ENCODE peak calls at places on chromosomes 11 and 22, in four cellular contexts. G is colonic mucosa, Q is right atrium auricular region, E is nephron progenitor cell. O is an unnamed sample.

GRCh38 chr22:23527971-23528740 is 51.9 kb downstream of the IGLL1 start:
- DNase-seq in E (no peak), G (no peak), Q (no peak), O (no peak)

GRCh38 chr11:134761361-134761760 is 349.3 kb upstream of the B3GAT1 start:
- DNase-seq in G (peak), Q (peak), E (no peak), O (no peak)

GRCh38 chr11:32671051-32671450 is 87.4 kb downstream of the EIF3M start:
- DNase-seq in G (no peak), E (no peak), Q (no peak), O (no peak)

GRCh38 chr11:55634813-55635212 is at the start of gene OR4P4:
- DNase-seq in E (no peak), G (no peak), Q (no peak), O (no peak)

GRCh38 chr11:103682318-103683184 is 353.9 kb upstream of the DDI1 start:
- DNase-seq in Q (peak), E (peak), G (peak), O (peak)

GRCh38 chr22:40176921-40177737 is 596 bp upstream of the TNRC6B start:
- DNase-seq in Q (no peak), E (peak), G (peak), O (peak)

GRCh38 chr22:17410576-17410975 is 41.3 kb downstream of the CECR2 start:
- DNase-seq in E (no peak), G (no peak), Q (no peak), O (no peak)

GRCh38 chr11:132072880-132073213 is 702.4 kb downstream of the NTM start:
- DNase-seq in Q (no peak), E (no peak), G (no peak), O (no peak)

GRCh38 chr22:44204937-44205712 is 24.4 kb downstream of the PARVG start:
- DNase-seq in G (no peak), Q (no peak), E (no peak), O (no peak)

GRCh38 chr11:108009497-108010360 is 1.0 kb downstream of the CUL5 start:
- DNase-seq in Q (no peak), G (peak), E (no peak), O (no peak)

GRCh38 chr22:35212020-35212419 is 45.3 kb upstream of the HMGXB4 start:
- DNase-seq in E (no peak), Q (no peak), G (no peak), O (no peak)

GRCh38 chr11:128733440-128734115 is 39.7 kb downstream of the FLI1 start:
- DNase-seq in Q (no peak), G (no peak), E (no peak), O (no peak)

GRCh38 chr11:61814958-61815789 is 1.6 kb downstream of the FADS1 start:
- DNase-seq in G (peak), E (peak), Q (peak), O (peak)

GRCh38 chr11:45646275-45646970 is 19.0 kb downstream of the CHST1 start:
- DNase-seq in G (no peak), Q (no peak), E (no peak), O (no peak)

GRCh38 chr11:117823294-117823940 is 1.1 kb downstream of the FXYD2 start:
- DNase-seq in Q (no peak), G (no peak), E (no peak), O (no peak)

GRCh38 chr11:104148074-104148473 is 15.9 kb downstream of the PDGFD start:
- DNase-seq in E (no peak), Q (no peak), G (no peak), O (no peak)

GRCh38 chr22:42184852-42185251 is 54.2 kb upstream of the CYP2D6 start:
- DNase-seq in G (no peak), Q (no peak), E (no peak), O (no peak)

GRCh38 chr11:125114518-125114917 is 3.1 kb upstream of the TMEM218 start:
- DNase-seq in E (no peak), G (no peak), Q (no peak), O (no peak)

GRCh38 chr11:1305558-1306056 is 3.8 kb downstream of the TOLLIP start:
- DNase-seq in G (no peak), Q (peak), E (no peak), O (no peak)

GRCh38 chr11:123020968-123021367 is 39.3 kb upstream of the BSX start:
- DNase-seq in E (peak), Q (no peak), G (no peak), O (peak)

GRCh38 chr22:45972091-45972867 is 4.7 kb downstream of the WNT7B start:
- DNase-seq in E (peak), Q (no peak), G (no peak), O (no peak)

GRCh38 chr11:73856001-73856663 is 20.5 kb downstream of the COA4 start:
- DNase-seq in E (no peak), Q (no peak), G (no peak), O (no peak)

GRCh38 chr22:46770151-46770641 is 7.7 kb downstream of the TBC1D22A start:
- DNase-seq in E (no peak), Q (no peak), G (no peak), O (no peak)

GRCh38 chr22:43385770-43386641 is 25.8 kb upstream of the MPPED1 start:
- DNase-seq in E (peak), G (peak), Q (peak), O (peak)

GRCh38 chr11:65983589-65983987 is 18.4 kb downstream of the EIF1AD start:
- DNase-seq in G (no peak), E (no peak), Q (no peak), O (no peak)

GRCh38 chr22:23072911-23073491 is 2.7 kb downstream of the GNAZ start:
- DNase-seq in E (no peak), Q (no peak), G (no peak), O (no peak)

GRCh38 chr22:50287731-50288130 is 17.6 kb upstream of the MAPK11 start:
- DNase-seq in E (no peak), G (no peak), Q (no peak), O (no peak)

GRCh38 chr11:44564653-44565007 is 833 bp upstream of the CD82 start:
- DNase-seq in E (peak), Q (peak), G (no peak), O (peak)

GRCh38 chr22:44049369-44050231 is 25.5 kb downstream of the PARVB start:
- DNase-seq in Q (no peak), G (no peak), E (no peak), O (no peak)

GRCh38 chr11:62921573-62922188 is 518 bp upstream of the CHRM1 start:
- DNase-seq in G (peak), E (no peak), Q (no peak), O (peak)

GRCh38 chr11:10581481-10582019 is 13.1 kb upstream of the LYVE1 start:
- DNase-seq in Q (no peak), G (no peak), E (no peak), O (no peak)

GRCh38 chr11:65591939-65592814 is 3.4 kb downstream of the KCNK7 start:
- DNase-seq in G (peak), Q (no peak), E (peak), O (no peak)

GRCh38 chr11:9176136-9176535 is 84.7 kb upstream of the SCUBE2 start:
- DNase-seq in E (no peak), G (no peak), Q (no peak), O (no peak)

GRCh38 chr22:37633693-37634504 is 5.6 kb upstream of the SH3BP1 start:
- DNase-seq in Q (peak), E (peak), G (peak), O (no peak)
- TF ChIP-seq CTCF in Q (no peak), E (no peak), G (no peak), O (no peak)

GRCh38 chr11:124072147-124072546 is 31.0 kb upstream of the OR10G7 start:
- DNase-seq in E (no peak), Q (no peak), G (no peak), O (no peak)

GRCh38 chr11:124068711-124069110 is 27.6 kb upstream of the OR10G7 start:
- DNase-seq in E (no peak), Q (no peak), G (no peak), O (no peak)

GRCh38 chr11:124069429-124070401 is 28.6 kb upstream of the OR10G7 start:
- DNase-seq in G (peak), Q (no peak), E (peak), O (peak)

GRCh38 chr11:124070906-124071621 is 29.9 kb upstream of the OR10G7 start:
- DNase-seq in G (peak), Q (peak), E (peak), O (peak)

GRCh38 chr11:124071622-124071948 is 30.5 kb upstream of the OR10G7 start:
- DNase-seq in G (no peak), Q (no peak), E (no peak), O (no peak)
- TF ChIP-seq CTCF in G (no peak), Q (no peak), E (no peak), O (no peak)

GRCh38 chr11:102528618-102529017 is 1.9 kb downstream of the MMP7 start:
- DNase-seq in E (no peak), Q (no peak), G (no peak), O (no peak)

GRCh38 chr11:102539567-102539966 is 9.0 kb upstream of the MMP7 start:
- DNase-seq in G (no peak), Q (no peak), E (no peak), O (no peak)

GRCh38 chr11:102530558-102530957 is at the start of gene MMP7:
- DNase-seq in Q (no peak), E (no peak), G (no peak), O (peak)

GRCh38 chr11:102534261-102534872 is 3.8 kb upstream of the MMP7 start:
- DNase-seq in Q (no peak), E (no peak), G (no peak), O (no peak)
- TF ChIP-seq CTCF in Q (no peak), E (no peak), G (no peak), O (no peak)

DNA sequence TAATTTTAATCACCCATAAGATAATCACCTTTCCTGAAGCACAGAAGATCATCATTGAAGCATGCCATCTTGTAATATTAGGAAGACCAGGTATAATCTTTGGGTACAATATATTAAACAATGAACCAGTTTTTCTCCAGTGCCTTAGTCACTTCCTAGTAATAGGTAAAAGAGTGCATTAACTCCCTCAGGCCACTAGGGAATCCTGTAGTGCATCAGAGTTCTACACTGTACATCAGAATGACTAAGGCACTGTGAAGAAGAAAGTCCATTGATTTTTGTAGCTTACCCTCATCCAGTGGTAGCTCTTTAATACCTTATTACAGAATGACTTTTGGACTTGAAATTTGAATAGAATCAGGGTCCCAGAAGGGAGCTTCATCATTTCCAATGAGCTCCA is 4.5 kb downstream of the C11orf87 start:
- DNase-seq in G (no peak), Q (no peak), E (no peak), O (no peak)
- TF ChIP-seq CTCF in G (no peak), Q (no peak), E (peak), O (no peak)

GRCh38 chr11:85809881-85810280 is 1.1 kb downstream of the SYTL2 start:
- DNase-seq in G (peak), Q (no peak), E (peak), O (peak)
- TF ChIP-seq CTCF in G (no peak), Q (no peak), E (no peak), O (peak)

DNA sequence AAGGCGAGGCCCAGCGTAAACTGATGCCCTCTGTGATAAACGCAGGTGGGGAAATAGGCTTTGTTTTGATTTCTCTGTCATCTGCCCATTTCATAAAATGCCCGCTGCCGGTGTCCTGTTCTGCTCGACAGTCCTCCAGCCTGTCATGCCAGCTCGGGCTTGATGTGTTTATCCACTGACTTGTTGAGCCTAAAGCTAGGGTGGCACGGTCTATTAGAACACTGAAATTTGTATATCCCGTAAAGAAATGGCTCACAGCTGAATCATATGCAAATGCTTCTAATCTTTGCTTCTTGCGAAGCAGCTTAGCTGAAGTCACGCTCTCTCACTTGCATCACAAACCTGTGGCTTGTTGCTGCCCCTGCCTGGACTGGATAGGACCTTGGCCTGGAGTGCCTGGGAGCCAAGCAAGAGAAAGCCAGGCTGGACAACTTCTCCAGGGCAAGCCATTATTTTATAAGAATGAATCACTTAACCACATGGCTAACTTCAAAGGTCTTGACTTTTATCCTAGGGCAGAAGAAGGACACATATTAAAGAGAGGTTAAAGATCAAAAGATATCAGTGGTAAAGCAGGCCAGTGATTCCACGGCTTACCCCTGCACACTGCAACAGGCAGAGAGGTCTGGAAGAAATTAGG is 33.1 kb downstream of the EHF start:
- DNase-seq in E (no peak), G (peak), Q (no peak), O (peak)
- TF ChIP-seq CTCF in E (no peak), G (no peak), Q (no peak), O (no peak)

GRCh38 chr22:21100149-21101032 is 54.6 kb downstream of the LRRC74B start:
- DNase-seq in Q (no peak), E (no peak), G (no peak), O (no peak)

GRCh38 chr22:21094911-21095772 is 49.4 kb downstream of the LRRC74B start:
- DNase-seq in G (no peak), E (no peak), Q (no peak), O (no peak)

GRCh38 chr22:21095773-21096107 is 50.0 kb downstream of the LRRC74B start:
- DNase-seq in Q (no peak), G (no peak), E (no peak), O (no peak)

GRCh38 chr22:21099578-21099977 is 53.8 kb downstream of the LRRC74B start:
- DNase-seq in Q (no peak), E (no peak), G (no peak), O (no peak)

DNA sequence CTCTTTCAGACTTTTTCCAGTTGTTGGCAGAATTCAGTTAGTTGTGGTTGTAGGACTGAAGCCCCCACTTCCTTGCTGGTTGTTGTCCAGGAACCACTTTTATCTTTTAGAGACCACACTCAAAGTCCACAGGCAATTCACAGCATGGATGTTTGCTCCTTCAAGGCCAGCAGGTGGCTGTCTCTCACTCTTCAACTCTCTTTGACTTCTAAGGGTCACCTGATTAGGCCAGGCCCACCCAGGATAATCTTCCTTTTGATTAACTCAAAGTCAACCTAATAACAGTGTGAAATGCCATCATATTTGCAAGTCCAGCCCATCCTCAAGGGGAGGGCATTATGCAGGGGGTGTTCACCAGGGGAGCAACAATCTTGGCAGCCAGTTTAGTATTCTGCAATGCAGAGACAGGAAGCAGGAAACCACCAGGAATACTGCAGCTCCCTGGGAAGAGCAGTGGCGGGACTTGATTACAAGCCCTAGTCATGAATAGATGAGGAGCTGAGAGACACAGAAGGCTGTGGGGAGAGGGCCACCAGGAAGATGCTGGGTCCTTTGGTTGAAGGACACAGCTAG is 52.4 kb downstream of the LRRC74B start:
- DNase-seq in Q (no peak), G (no peak), E (no peak), O (no peak)
- TF ChIP-seq CTCF in Q (no peak), G (no peak), E (no peak), O (peak)

DNA sequence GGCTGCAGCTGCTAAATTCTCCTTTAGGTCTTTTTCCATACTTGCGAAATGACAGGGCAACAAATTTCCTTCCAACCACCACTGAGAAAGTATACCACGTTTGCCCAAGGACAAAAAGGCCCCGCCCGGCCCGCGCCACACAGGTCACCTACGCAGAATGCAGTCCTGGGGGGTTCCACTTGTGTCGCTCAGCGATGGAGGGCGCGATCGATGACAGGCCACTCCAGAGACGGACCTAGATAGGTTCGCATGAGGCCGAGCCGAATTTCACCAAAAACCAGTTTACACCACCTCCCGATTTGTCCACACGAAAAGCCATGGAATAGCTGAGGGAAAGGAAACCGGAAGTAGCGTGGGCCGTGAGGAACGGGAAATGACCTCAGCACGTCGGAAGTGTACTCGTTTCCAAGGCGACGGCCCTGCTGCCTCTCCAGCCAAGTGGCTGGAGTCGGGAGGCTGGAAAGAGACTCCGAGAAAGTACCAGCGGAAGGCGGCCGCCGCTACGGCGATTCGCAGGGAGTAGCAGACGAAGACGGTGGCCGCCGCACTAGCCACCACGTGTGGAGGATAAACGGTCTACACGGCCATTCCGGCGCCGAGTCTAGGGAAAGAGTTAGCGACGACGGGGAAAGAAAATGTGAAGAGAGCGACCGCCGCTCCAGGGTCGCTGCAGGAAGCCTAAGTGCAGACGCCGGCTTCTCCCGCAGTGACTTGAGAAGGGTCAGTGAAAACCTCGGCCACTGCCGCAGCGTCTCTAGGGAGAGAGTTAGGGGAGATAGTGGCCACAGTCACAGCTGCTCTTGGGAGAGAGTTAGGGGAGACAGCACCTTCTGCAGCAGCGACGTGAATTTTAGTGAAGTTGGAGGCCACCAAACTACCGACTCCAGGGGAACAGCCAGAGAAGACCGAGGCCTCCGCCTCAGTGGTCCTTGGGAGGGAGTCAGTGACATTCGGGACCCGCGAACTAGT is at the start of gene ANKRD42:
- DNase-seq in E (peak), Q (peak), G (peak), O (peak)
- TF ChIP-seq CTCF in E (no peak), Q (no peak), G (no peak), O (no peak)

GRCh38 chr11:92554662-92555061 is 330.0 kb downstream of the FAT3 start:
- DNase-seq in Q (no peak), E (no peak), G (no peak), O (no peak)

GRCh38 chr11:92550871-92551270 is 326.3 kb downstream of the FAT3 start:
- DNase-seq in G (no peak), Q (no peak), E (no peak), O (no peak)

GRCh38 chr11:92556435-92556834 is 331.8 kb downstream of the FAT3 start:
- DNase-seq in E (peak), Q (no peak), G (no peak), O (peak)

GRCh38 chr11:92550411-92550810 is 325.8 kb downstream of the FAT3 start:
- DNase-seq in Q (no peak), G (no peak), E (no peak), O (no peak)

GRCh38 chr11:92552942-92553341 is 328.3 kb downstream of the FAT3 start:
- DNase-seq in G (no peak), Q (no peak), E (no peak), O (no peak)
- TF ChIP-seq CTCF in G (no peak), Q (peak), E (no peak), O (no peak)

O was measured in Calu3.